ENCODE peak calls at places on chromosomes 16 and 17, in nine cellular contexts. R, T, C, S, B, M, U, D and L are unnamed samples.

GRCh38 chr17:14737984-14738651 is 437.2 kb downstream of the HS3ST3B1 start:
- DNase-seq in M (peak; percentile 72), T (no peak), B (no peak), C (peak; percentile 99), R (peak; percentile 18), U (no peak), S (peak; percentile 14), D (peak; percentile 96), L (peak; percentile 89)

GRCh38 chr17:40518401-40519088 is 17.1 kb upstream of the TNS4 start:
- DNase-seq in M (peak; percentile 48), S (no peak), B (peak; percentile 71), R (no peak), U (no peak), C (no peak), T (no peak), D (no peak), L (peak; percentile 85)

GRCh38 chr16:56341656-56342397 is 83.5 kb downstream of the AMFR start:
- DNase-seq in D (no peak), B (no peak), U (no peak), C (no peak), T (no peak), R (no peak), S (no peak), M (no peak), L (no peak)

GRCh38 chr17:77281024-77281903 is 140.5 kb downstream of the SEC14L1 start:
- DNase-seq in D (peak; percentile 44), C (peak; percentile 29), U (peak; percentile 69), R (peak; percentile 68), S (peak; percentile 29), B (no peak), T (peak; percentile 63), M (peak; percentile 63), L (peak; percentile 18)

GRCh38 chr16:19077879-19078278 is 10.5 kb downstream of the COQ7 start:
- DNase-seq in M (no peak), S (no peak), D (no peak), U (no peak), C (no peak), B (no peak), T (no peak), R (no peak), L (no peak)

GRCh38 chr17:13415877-13416416 is 185.8 kb downstream of the HS3ST3A1 start:
- DNase-seq in S (peak; percentile 68), C (peak; percentile 89), B (peak; percentile 13), R (peak; percentile 18), D (peak; percentile 90), T (no peak), M (no peak), U (peak; percentile 95), L (peak; percentile 21)

GRCh38 chr16:4904942-4905615 is 31.9 kb downstream of the PPL start:
- DNase-seq in T (no peak), D (no peak), B (no peak), C (no peak), M (no peak), R (no peak), U (no peak), S (no peak), L (no peak)

GRCh38 chr17:79188048-79188447 is 113.4 kb downstream of the ENGASE start:
- DNase-seq in T (no peak), U (peak; percentile 32), C (no peak), R (no peak), B (peak; percentile 10), D (no peak), S (no peak), M (no peak), L (no peak)

GRCh38 chr17:1034652-1035210 is 37.8 kb downstream of the TIMM22 start:
- DNase-seq in U (no peak), C (no peak), R (no peak), S (no peak), M (no peak), D (no peak), B (no peak), T (no peak), L (no peak)

GRCh38 chr17:7130626-7131467 is 16.2 kb upstream of the ASGR2 start:
- DNase-seq in M (no peak), S (no peak), B (no peak), T (no peak), R (no peak), D (no peak), U (no peak), C (no peak), L (no peak)

GRCh38 chr17:7133424-7133823 is 18.8 kb upstream of the ASGR2 start:
- DNase-seq in T (no peak), U (peak; percentile 40), M (no peak), B (no peak), R (peak; percentile 39), S (no peak), C (no peak), D (peak; percentile 33), L (no peak)

GRCh38 chr17:7133916-7134315 is 19.3 kb upstream of the ASGR2 start:
- DNase-seq in S (no peak), T (no peak), C (no peak), D (no peak), B (no peak), M (no peak), R (no peak), U (no peak), L (no peak)

GRCh38 chr17:7129311-7129710 is 14.7 kb upstream of the ASGR2 start:
- DNase-seq in B (no peak), S (no peak), M (no peak), U (no peak), D (no peak), T (no peak), C (no peak), R (no peak), L (no peak)

GRCh38 chr17:7132511-7133094 is 18.0 kb upstream of the ASGR2 start:
- DNase-seq in T (no peak), D (no peak), M (no peak), C (no peak), R (peak; percentile 49), S (no peak), B (no peak), U (peak; percentile 11), L (no peak)
- H3K4me3 ChIP-seq in T (no peak overlapping the region), D (no peak overlapping the region), M (no peak overlapping the region), C (no peak overlapping the region), R (no peak overlapping the region), S (no peak overlapping the region), B (no peak overlapping the region), U (no peak overlapping the region), L (no peak overlapping the region)

DNA sequence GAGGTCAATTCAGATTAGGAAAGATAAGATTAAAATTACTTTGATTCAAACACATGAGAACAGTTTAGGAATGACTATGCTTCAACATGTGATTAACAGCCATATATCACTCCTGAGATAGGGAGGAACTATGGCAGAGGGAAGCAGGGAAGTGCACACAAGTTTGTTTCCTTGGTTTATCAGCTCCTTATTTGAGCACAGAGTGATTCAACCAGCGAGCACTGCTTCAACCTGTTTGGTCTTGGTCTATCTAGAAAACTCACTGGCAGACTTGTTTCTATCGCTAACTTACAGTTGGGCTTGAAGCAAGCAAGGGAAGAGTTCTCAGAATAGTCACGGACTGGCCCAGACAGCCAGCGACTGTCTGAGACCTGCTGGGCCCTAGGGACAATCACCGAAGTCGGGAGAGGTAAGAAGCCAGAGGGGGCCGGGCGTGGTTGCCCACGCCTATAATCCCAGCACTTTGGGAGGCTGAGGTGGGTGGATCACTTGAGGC is 23.5 kb downstream of the TUBG1 start:
- DNase-seq in T (no peak), R (no peak), D (no peak), M (no peak), S (no peak), U (no peak), C (no peak), B (no peak), L (no peak)
- TF ChIP-seq CTCF in T (no peak), R (no peak), D (no peak), M (no peak), S (no peak), U (no peak), C (no peak), B (no peak), L (no peak)

GRCh38 chr16:71880176-71880575 is 3.8 kb downstream of the ZNF821 start:
- DNase-seq in M (no peak), B (no peak), R (no peak), U (no peak), T (no peak), D (no peak), C (no peak), S (no peak), L (peak; percentile 24)

GRCh38 chr16:71885261-71885650 is 1.3 kb upstream of the ZNF821 start:
- DNase-seq in C (no peak), R (no peak), T (no peak), M (no peak), B (no peak), S (no peak), D (no peak), U (no peak), L (no peak)

GRCh38 chr16:71883193-71883848 is 661 bp downstream of the ZNF821 start:
- DNase-seq in S (peak; percentile 50), U (peak; percentile 80), C (peak; percentile 6), B (no peak), D (no peak), M (no peak), T (peak; percentile 65), R (peak; percentile 74), L (no peak)

GRCh38 chr16:71882505-71883192 is 1.3 kb downstream of the ZNF821 start:
- DNase-seq in U (peak; percentile 68), D (peak; percentile 61), S (peak; percentile 64), C (peak; percentile 75), T (peak; percentile 47), B (peak; percentile 72), R (peak; percentile 86), M (no peak), L (peak; percentile 82)

GRCh38 chr16:71883849-71884638 is at the start of gene ZNF821:
- DNase-seq in C (peak; percentile 64), M (peak; percentile 72), S (peak; percentile 81), T (peak; percentile 89), U (peak; percentile 82), D (peak; percentile 61), R (peak; percentile 86), B (no peak), L (peak; percentile 94)
- TF ChIP-seq POLR2A in C (peak; percentile 14), M (no peak), S (peak; percentile 46), T (peak; percentile 40), U (peak; percentile 65), D (peak; percentile 19), R (no peak), B (no peak), L (no peak)

GRCh38 chr16:7342598-7342997 is 10.0 kb downstream of the RBFOX1 start:
- DNase-seq in D (no peak), T (no peak), M (no peak), R (no peak), C (no peak), U (no peak), S (no peak), B (no peak), L (no peak)

GRCh38 chr16:7340938-7341337 is 8.3 kb downstream of the RBFOX1 start:
- DNase-seq in D (no peak), B (no peak), T (no peak), C (no peak), R (no peak), U (no peak), S (no peak), M (no peak), L (no peak)

GRCh38 chr16:7343271-7343670 is 10.6 kb downstream of the RBFOX1 start:
- DNase-seq in D (no peak), S (no peak), M (no peak), U (no peak), B (no peak), R (no peak), C (no peak), T (no peak), L (no peak)

GRCh38 chr16:7338826-7339225 is 6.2 kb downstream of the RBFOX1 start:
- DNase-seq in M (no peak), D (no peak), B (no peak), S (no peak), C (no peak), T (no peak), R (no peak), U (no peak), L (no peak)

GRCh38 chr16:7339700-7340099 is 7.1 kb downstream of the RBFOX1 start:
- DNase-seq in R (no peak), U (no peak), S (no peak), M (no peak), C (no peak), D (no peak), T (no peak), B (no peak), L (no peak)
- H3K4me3 ChIP-seq in R (no peak overlapping the region), U (no peak overlapping the region), S (no peak overlapping the region), M (no peak overlapping the region), C (no peak overlapping the region), D (no peak overlapping the region), T (no peak overlapping the region), B (no peak overlapping the region), L (no peak overlapping the region)